ENCODE peak calls at places on chromosome 11, in seven cellular contexts. T is neural progenitor cell, M is neuronal stem cell, W is GM23338, H is MM.1S, Z is astrocyte, B is GM23248. Y is an unnamed sample.

GRCh38 chr11:60065801-60066200 is 9.3 kb downstream of the MS4A3 start:
- DNase-seq in T (no peak), M (no peak), W (no peak), H (no peak), Z (no peak), B (no peak), Y (no peak)

GRCh38 chr11:5701184-5701583 is 11.6 kb downstream of the TRIM22 start:
- DNase-seq in T (no peak), M (no peak), W (no peak), H (no peak), Z (no peak), B (no peak), Y (no peak)

GRCh38 chr11:87063982-87064381 is 26.2 kb downstream of the TMEM135 start:
- DNase-seq in T (no peak), M (no peak), W (no peak), H (no peak), Z (peak; percentile 14), B (peak; percentile 12), Y (no peak)

GRCh38 chr11:74384641-74385040 is 13.6 kb downstream of the PGM2L1 start:
- DNase-seq in T (no peak), M (no peak), W (no peak), H (no peak), Z (no peak), B (no peak), Y (no peak)

GRCh38 chr11:13141731-13142724 is 132.9 kb downstream of the RASSF10 start:
- DNase-seq in T (no peak), M (no peak), W (no peak), H (no peak), Z (no peak), B (no peak), Y (no peak)

GRCh38 chr11:4191031-4191571 is 96.5 kb downstream of the RRM1 start:
- DNase-seq in T (no peak), M (no peak), W (no peak), H (no peak), Z (no peak), B (no peak), Y (no peak)

GRCh38 chr11:126385991-126386728 is 30.7 kb downstream of the ST3GAL4 start:
- DNase-seq in T (no peak), M (no peak), W (no peak), H (no peak), Z (no peak), B (no peak), Y (no peak)

GRCh38 chr11:6321961-6322362 is 1.7 kb upstream of the CAVIN3 start:
- DNase-seq in T (peak; percentile 67), M (peak; percentile 27), W (peak; percentile 18), H (no peak), Z (peak; percentile 77), B (peak; percentile 83), Y (peak; percentile 82)

GRCh38 chr11:47461876-47462275 is 12.9 kb upstream of the RAPSN start:
- DNase-seq in T (no peak), M (no peak), W (no peak), H (no peak), Z (no peak), B (no peak), Y (no peak)
- H2AFZ ChIP-seq in T (no peak overlapping the region), M (no peak overlapping the region), W (no peak overlapping the region), H (no peak overlapping the region), Z (no peak overlapping the region), B (no peak overlapping the region), Y (no peak overlapping the region)

GRCh38 chr11:76577199-76577920 is 93.2 kb downstream of the LRRC32 start:
- DNase-seq in T (no peak), M (no peak), W (no peak), H (no peak), Z (peak; percentile 72), B (peak; percentile 77), Y (peak; percentile 69)

GRCh38 chr11:76577921-76578654 is 92.5 kb downstream of the LRRC32 start:
- DNase-seq in T (no peak), M (no peak), W (no peak), H (no peak), Z (no peak), B (no peak), Y (no peak)

GRCh38 chr11:76579752-76580151 is 90.8 kb downstream of the LRRC32 start:
- DNase-seq in T (no peak), M (no peak), W (no peak), H (no peak), Z (no peak), B (no peak), Y (no peak)

GRCh38 chr11:76578655-76579046 is 91.9 kb downstream of the LRRC32 start:
- DNase-seq in T (peak; percentile 22), M (no peak), W (peak; percentile 39), H (no peak), Z (no peak), B (no peak), Y (no peak)

DNA sequence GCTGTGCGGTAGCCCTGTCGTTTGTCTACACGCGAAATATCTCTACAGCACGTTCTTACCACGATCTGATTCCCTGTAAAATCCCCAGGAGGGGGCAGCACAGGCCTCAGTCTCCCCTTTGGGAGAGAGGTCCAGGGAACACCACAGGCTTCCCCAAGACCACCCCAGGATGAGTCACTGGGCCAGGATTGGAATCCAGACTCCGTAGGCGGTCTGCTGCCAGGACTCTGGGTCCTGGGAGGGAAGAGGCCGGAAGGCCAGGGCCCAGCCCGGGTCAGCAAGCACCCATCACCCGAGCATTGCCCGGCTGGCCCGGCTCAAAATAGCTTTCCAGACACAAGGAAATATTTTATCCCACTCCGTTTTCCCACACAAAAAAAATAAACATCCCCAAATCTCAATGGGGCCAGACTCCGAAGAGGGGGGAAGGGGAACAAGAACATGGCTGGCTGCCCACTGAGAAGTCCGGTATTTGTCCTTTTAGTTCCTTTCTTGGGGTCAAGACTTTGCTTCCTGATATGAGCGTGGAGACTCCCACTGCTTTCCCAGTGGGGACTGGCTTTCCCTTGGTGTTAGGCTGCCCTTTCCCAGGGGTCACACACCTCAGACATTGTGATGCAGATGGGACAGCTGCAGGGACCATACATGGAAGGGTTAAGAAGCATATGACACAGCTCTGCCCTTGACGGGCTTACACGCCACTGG is 91.3 kb downstream of the LRRC32 start:
- DNase-seq in T (peak; percentile 41), M (no peak), W (peak; percentile 55), H (no peak), Z (no peak), B (no peak), Y (no peak)
- H3K27ac ChIP-seq in T (no peak overlapping the region), M (no peak overlapping the region), W (no peak overlapping the region), H (no peak overlapping the region), Z (peak overlapping the region; percentile 25), B (no peak overlapping the region), Y (peak overlapping the region; percentile 73)

GRCh38 chr11:64485077-64485476 is 105.9 kb upstream of the SLC22A12 start:
- DNase-seq in T (no peak), M (no peak), W (peak; percentile 23), H (no peak), Z (no peak), B (no peak), Y (no peak)

GRCh38 chr11:64489831-64490441 is 101.1 kb upstream of the SLC22A12 start:
- DNase-seq in T (peak; percentile 92), M (peak; percentile 77), W (peak; percentile 84), H (no peak), Z (no peak), B (peak; percentile 70), Y (peak; percentile 27)

GRCh38 chr11:64492561-64492960 is 98.5 kb upstream of the SLC22A12 start:
- DNase-seq in T (no peak), M (no peak), W (no peak), H (no peak), Z (no peak), B (no peak), Y (no peak)

GRCh38 chr11:64490562-64491216 is 100.3 kb upstream of the SLC22A12 start:
- DNase-seq in T (no peak), M (no peak), W (no peak), H (no peak), Z (no peak), B (no peak), Y (no peak)
- H3K4me3 ChIP-seq in T (no peak overlapping the region), M (no peak overlapping the region), W (no peak overlapping the region), H (no peak overlapping the region), Z (no peak overlapping the region), B (no peak overlapping the region), Y (no peak overlapping the region)

DNA sequence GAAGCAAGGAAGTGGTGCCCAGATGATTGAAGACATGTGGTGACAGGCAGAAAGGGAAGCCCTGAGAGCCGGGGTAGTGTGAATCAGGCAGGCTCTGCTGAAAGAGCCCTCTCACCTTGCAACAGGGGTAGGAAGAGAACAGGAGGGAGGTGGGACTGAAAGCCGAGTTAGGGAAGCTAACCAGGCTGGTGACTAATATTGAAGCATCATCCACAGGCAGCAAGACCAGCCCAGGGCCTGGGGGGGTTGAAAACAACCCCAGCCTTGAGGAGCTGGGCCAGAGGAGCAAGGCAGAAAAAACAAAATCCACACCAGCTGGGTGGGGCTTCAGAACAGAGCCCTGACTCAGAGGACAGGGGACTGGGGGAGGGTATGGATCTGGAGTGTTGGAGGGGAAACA is 35.0 kb upstream of the CRTAM start:
- DNase-seq in T (no peak), M (no peak), W (no peak), H (no peak), Z (peak; percentile 74), B (peak; percentile 92), Y (peak; percentile 78)
- H2AFZ ChIP-seq in T (peak overlapping the region; percentile 39), M (no peak overlapping the region), W (no peak overlapping the region), H (no peak overlapping the region), Z (no peak overlapping the region), B (peak overlapping the region; percentile 52), Y (peak overlapping the region; percentile 12)

DNA sequence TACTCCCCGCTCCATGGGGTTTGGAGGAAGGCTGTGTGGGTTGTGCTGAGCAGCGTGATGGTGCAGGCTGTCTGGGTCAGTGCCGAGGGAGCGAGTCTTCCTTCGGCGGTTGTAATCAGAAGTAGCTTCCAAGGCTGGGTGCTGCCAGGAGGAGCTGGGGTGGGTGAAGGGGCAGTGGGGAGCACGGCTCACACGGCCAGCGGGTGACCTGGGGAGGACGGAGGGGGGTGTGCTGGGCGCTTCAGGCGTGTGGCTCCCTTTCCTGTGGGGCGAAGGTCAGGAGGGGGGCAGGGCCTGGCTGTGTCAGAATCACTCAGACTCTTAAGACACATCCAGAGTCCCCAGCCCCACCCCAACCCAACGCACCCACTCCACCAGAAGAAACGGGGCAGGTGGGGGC is 60.2 kb downstream of the LRP5 start:
- DNase-seq in T (no peak), M (no peak), W (no peak), H (no peak), Z (no peak), B (no peak), Y (no peak)
- H3K27ac ChIP-seq in T (no peak overlapping the region), M (no peak overlapping the region), W (no peak overlapping the region), H (no peak overlapping the region), Z (no peak overlapping the region), B (no peak overlapping the region), Y (no peak overlapping the region)

DNA sequence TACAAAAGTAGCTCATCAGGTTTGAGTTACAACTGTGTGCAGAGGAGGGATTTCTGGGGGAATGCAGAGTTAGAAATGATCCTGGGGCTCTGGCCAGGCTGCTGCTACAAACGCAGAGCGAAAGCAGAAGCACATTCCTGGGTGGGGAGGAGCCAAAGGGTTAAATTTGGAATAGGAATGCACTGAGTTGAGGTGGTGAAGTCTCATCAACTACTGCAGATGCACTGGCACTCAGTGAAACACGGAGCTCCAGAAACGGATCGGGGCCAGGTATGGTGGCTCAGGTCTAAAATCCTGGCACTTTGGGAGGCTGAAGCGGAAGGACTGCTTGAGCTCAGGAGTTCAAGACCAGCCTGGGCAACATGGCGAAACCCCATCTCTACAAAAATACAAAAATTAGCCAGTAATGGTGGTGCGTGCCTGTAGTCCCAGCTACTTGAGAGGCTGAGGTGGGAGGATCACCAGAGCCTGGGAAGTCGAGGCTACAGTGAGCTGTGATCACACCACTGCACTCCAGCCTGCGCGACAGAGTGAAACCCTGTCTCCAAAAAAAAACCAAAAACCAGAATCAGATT is 3.2 kb downstream of the CHKA start:
- DNase-seq in T (peak; percentile 64), M (no peak), W (peak; percentile 84), H (no peak), Z (no peak), B (no peak), Y (no peak)
- H3K4me3 ChIP-seq in T (no peak overlapping the region), M (no peak overlapping the region), W (peak overlapping the region; percentile 99), H (no peak overlapping the region), Z (no peak overlapping the region), B (no peak overlapping the region), Y (no peak overlapping the region)

Y was measured in fibroblast of lung.